ENCODE peak calls at places on chromosomes 16 and 17, in seven cellular contexts. S is breast epithelium, L is prostate gland, J is HCT116, P is H1, D is stomach, Q is GM23338. U is an unnamed sample.

GRCh38 chr17:512926-513325 is 160.3 kb upstream of the RPH3AL start:
- DNase-seq in D (no peak), L (no peak), J (no peak), P (no peak), Q (no peak), S (peak), U (peak)

GRCh38 chr16:27977966-27978365 is 85.5 kb downstream of the GSG1L start:
- DNase-seq in S (peak), L (no peak), P (no peak), Q (no peak), J (no peak), D (no peak), U (no peak)

GRCh38 chr16:11639925-11640899 is 28.0 kb upstream of the SNN start:
- DNase-seq in P (no peak), D (peak), S (peak), Q (peak), J (peak), L (peak), U (peak)

GRCh38 chr17:76866774-76867577 is 1.2 kb upstream of the MGAT5B start:
- DNase-seq in S (no peak), Q (no peak), J (no peak), P (no peak), L (no peak), D (no peak), U (no peak)

GRCh38 chr17:73481672-73482071 is 162.6 kb downstream of the SDK2 start:
- DNase-seq in P (no peak), J (no peak), Q (no peak), L (no peak), D (no peak), S (no peak), U (no peak)

GRCh38 chr17:32596666-32597065 is 109.9 kb downstream of the CDK5R1 start:
- DNase-seq in Q (no peak), D (no peak), P (no peak), S (no peak), L (no peak), J (no peak), U (no peak)

GRCh38 chr16:79969458-79969857 is 368.9 kb upstream of the MAF start:
- DNase-seq in D (no peak), J (no peak), Q (no peak), L (no peak), S (no peak), P (no peak), U (no peak)

GRCh38 chr16:68272501-68273209 is 8.3 kb downstream of the SLC7A6 start:
- DNase-seq in P (no peak), D (peak), Q (no peak), S (no peak), L (peak), J (no peak), U (no peak)

GRCh38 chr16:88434746-88435145 is 18.3 kb upstream of the ZFPM1 start:
- DNase-seq in S (no peak), P (no peak), L (no peak), J (no peak), Q (no peak), D (no peak), U (no peak)

GRCh38 chr17:81566461-81567126 is 14.4 kb upstream of the FAAP100 start:
- DNase-seq in J (peak), S (peak), P (no peak), Q (no peak), L (peak), D (peak), U (peak)

GRCh38 chr17:30922235-30922993 is 669 bp downstream of the ADAP2 start:
- DNase-seq in Q (peak), L (no peak), D (no peak), P (no peak), J (no peak), S (no peak), U (no peak)

GRCh38 chr17:68509151-68510057 is 2.8 kb upstream of the PRKAR1A start:
- DNase-seq in J (no peak), Q (no peak), D (no peak), L (no peak), S (no peak), P (no peak), U (peak)

GRCh38 chr17:2214047-2214717 is 89.4 kb downstream of the SMG6 start:
- DNase-seq in L (no peak), Q (no peak), P (no peak), S (no peak), D (no peak), J (no peak), U (peak)

GRCh38 chr17:61129876-61130275 is 269.8 kb upstream of the TBX2 start:
- DNase-seq in L (no peak), J (no peak), Q (no peak), S (no peak), D (no peak), P (no peak), U (no peak)

GRCh38 chr17:64178011-64178825 is 48.3 kb upstream of the ERN1 start:
- DNase-seq in P (no peak), L (no peak), S (no peak), D (peak), J (no peak), Q (no peak), U (no peak)

GRCh38 chr16:15703029-15703736 is 53.1 kb downstream of the NDE1 start:
- DNase-seq in P (no peak), L (no peak), D (no peak), Q (no peak), J (no peak), S (no peak), U (no peak)

GRCh38 chr17:16882243-16882925 is 89.5 kb downstream of the TNFRSF13B start:
- DNase-seq in J (no peak), S (no peak), Q (no peak), D (no peak), P (no peak), L (no peak), U (no peak)

GRCh38 chr17:67716405-67716798 is 1.3 kb upstream of the NOL11 start:
- DNase-seq in D (no peak), S (no peak), L (no peak), P (no peak), Q (no peak), J (no peak), U (no peak)

GRCh38 chr17:80833952-80834895 is 157.4 kb upstream of the CHMP6 start:
- DNase-seq in S (peak), J (no peak), D (no peak), Q (no peak), P (no peak), L (no peak), U (no peak)

GRCh38 chr17:48215583-48216139 is 108.1 kb downstream of the SNX11 start:
- DNase-seq in P (no peak), J (peak), L (no peak), D (no peak), Q (peak), S (no peak), U (peak)

GRCh38 chr17:61641715-61642114 is 50.7 kb upstream of the NACA2 start:
- DNase-seq in D (no peak), P (no peak), S (no peak), L (no peak), Q (no peak), J (no peak), U (no peak)

GRCh38 chr17:49404371-49404770 is 10.3 kb downstream of the PHB1 start:
- DNase-seq in J (no peak), S (no peak), P (no peak), L (no peak), Q (no peak), D (no peak), U (no peak)

GRCh38 chr17:79005063-79005861 is 4.3 kb downstream of the CANT1 start:
- DNase-seq in S (peak), Q (no peak), P (no peak), J (no peak), L (peak), D (peak), U (peak)

GRCh38 chr17:4490637-4491061 is 8.0 kb upstream of the SPNS2 start:
- DNase-seq in L (no peak), Q (no peak), S (peak), P (no peak), D (no peak), J (no peak), U (no peak)

GRCh38 chr17:4490109-4490591 is 8.5 kb upstream of the SPNS2 start:
- DNase-seq in Q (no peak), P (no peak), L (no peak), J (no peak), D (no peak), S (no peak), U (no peak)

GRCh38 chr17:4485676-4486646 is 12.7 kb upstream of the SPNS2 start:
- DNase-seq in L (no peak), D (no peak), J (no peak), Q (no peak), P (no peak), S (no peak), U (no peak)

GRCh38 chr17:4487820-4488716 is 10.6 kb upstream of the SPNS2 start:
- DNase-seq in P (no peak), S (no peak), D (no peak), J (no peak), L (no peak), Q (no peak), U (no peak)

DNA sequence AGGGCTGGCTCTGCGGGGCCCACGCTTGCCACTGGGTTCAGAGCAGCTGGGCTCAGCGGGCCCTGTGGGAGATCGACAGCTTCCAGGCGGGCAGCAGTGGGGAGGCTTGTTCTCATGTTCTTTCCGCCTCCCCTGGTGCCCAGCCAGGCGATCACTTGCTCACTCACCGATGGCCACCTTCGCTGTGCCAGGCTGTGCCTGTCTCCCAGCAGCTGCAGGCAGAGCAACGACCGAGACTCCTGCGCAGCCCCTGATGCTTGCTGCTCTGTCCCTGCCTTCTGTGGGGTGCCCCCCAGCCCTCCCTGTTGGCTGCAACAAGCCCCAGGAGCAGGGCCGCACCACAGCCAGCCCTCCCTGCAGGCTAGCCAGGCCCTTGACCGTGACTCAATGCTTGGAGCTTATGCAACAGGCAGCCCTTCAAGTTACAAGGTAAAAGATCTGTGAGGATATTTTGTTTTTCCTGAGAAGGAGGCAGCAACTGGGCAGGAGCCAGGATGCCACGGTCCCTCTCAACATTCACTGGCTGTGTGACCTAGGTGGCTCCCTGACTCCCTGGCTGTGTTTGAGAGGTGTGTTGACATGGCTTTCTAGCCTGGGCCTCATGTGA is 9.6 kb upstream of the SPNS2 start:
- DNase-seq in J (no peak), Q (no peak), D (peak), S (no peak), P (no peak), L (no peak), U (no peak)
- TF ChIP-seq POLR2AphosphoS5 in J (no peak), Q (no peak), D (no peak), S (no peak), P (no peak), L (no peak), U (no peak)

GRCh38 chr16:85309656-85310587 is 197.7 kb upstream of the CIBAR2 start:
- DNase-seq in J (no peak), P (no peak), D (no peak), Q (peak), L (no peak), S (peak), U (no peak)
- TF ChIP-seq POLR2AphosphoS5 in J (no peak), P (no peak), D (no peak), Q (no peak), L (peak), S (no peak), U (no peak)

DNA sequence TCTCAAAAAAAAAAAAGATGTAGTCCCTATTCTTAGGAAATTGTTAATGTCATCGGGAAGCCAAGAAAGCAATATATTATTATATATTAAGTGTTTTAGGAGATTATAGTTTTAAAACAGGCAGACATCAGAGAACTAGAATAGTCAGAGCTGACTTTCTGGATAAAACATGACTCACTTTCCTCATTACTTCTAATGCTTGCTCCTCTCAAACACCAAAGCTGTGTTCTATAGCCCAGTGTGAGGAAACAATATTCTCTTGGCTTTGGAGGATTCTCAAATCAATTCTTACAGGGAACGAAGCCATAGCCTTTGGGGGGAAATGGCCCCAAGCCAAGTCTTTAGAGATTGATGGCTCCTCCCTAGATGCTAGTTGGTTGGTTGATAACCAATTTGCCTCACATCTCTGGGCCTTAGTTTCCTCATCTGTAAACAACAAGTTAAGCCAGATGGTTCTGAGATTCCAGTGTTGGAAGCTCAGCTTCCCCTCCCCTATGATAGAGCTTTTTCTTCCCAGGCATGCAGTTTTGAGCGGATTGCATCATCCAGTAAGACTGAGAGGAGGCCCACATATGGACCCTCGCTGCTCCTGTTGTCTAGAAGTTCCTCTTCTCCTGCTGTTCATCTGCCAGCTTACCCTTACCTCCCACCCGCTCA is 12.4 kb downstream of the NMT1 start:
- DNase-seq in D (no peak), J (no peak), P (no peak), L (no peak), Q (no peak), S (no peak), U (no peak)
- TF ChIP-seq POLR2AphosphoS5 in D (peak), J (no peak), P (no peak), L (no peak), Q (no peak), S (peak), U (no peak)

GRCh38 chr17:20300399-20301037 is 166.8 kb downstream of the LGALS9B start:
- DNase-seq in L (no peak), P (no peak), D (no peak), S (no peak), J (no peak), Q (no peak), U (no peak)
- TF ChIP-seq POLR2AphosphoS5 in L (no peak), P (no peak), D (no peak), S (no peak), J (no peak), Q (no peak), U (no peak)

GRCh38 chr16:57514891-57515600 is 21.3 kb downstream of the CCDC102A start:
- DNase-seq in J (no peak), S (no peak), D (no peak), L (no peak), P (no peak), Q (no peak), U (no peak)
- TF ChIP-seq POLR2AphosphoS5 in J (no peak), S (no peak), D (no peak), L (no peak), P (no peak), Q (no peak), U (no peak)